ENCODE peak calls at places on chromosomes 4 and X, in four cellular contexts. R, C, O and E are unnamed samples.

GRCh38 chr4:74631338-74631737 is 163.0 kb downstream of the BTC start:
- DNase-seq in R (no peak), C (no peak), O (no peak), E (no peak)

GRCh38 chrX:129433461-129433860 is 89.8 kb downstream of the SMARCA1 start:
- DNase-seq in R (no peak), C (no peak), O (no peak), E (no peak)

GRCh38 chr4:2417196-2417764 is 1.2 kb downstream of the ZFYVE28 start:
- DNase-seq in R (no peak), C (no peak), O (no peak), E (no peak)

GRCh38 chr4:98574816-98575215 is 83.6 kb downstream of the TSPAN5 start:
- DNase-seq in R (no peak), C (no peak), O (no peak), E (no peak)

GRCh38 chr4:54784188-54784671 is 126.5 kb downstream of the KIT start:
- DNase-seq in R (no peak), C (no peak), O (no peak), E (no peak)

GRCh38 chr4:163548481-163549243 is 54.2 kb downstream of the TMA16 start:
- DNase-seq in R (no peak), C (no peak), O (peak; percentile 45), E (peak; percentile 36)

GRCh38 chr4:186037692-186038658 is 31.0 kb upstream of the TLR3 start:
- DNase-seq in R (peak; percentile 33), C (no peak), O (peak; percentile 79), E (peak; percentile 53)

GRCh38 chrX:80207327-80207726 is 192.8 kb downstream of the TBX22 start:
- DNase-seq in R (no peak), C (no peak), O (no peak), E (no peak)

GRCh38 chr4:81407726-81408125 is 64.0 kb downstream of the RASGEF1B start:
- DNase-seq in R (no peak), C (no peak), O (no peak), E (no peak)

GRCh38 chr4:31220921-31221320 is 500.8 kb downstream of the PCDH7 start:
- DNase-seq in R (no peak), C (no peak), O (no peak), E (no peak)